ENCODE peak calls at places on chromosome 12, in eight cellular contexts. One of them, this sample, is unnamed.

GRCh38 chr12:114679942-114680341 is 4.0 kb downstream of the TBX3 start:
- DNase-seq in neural progenitor cell: no peak
- DNase-seq in endodermal cell: peak; percentile 59
- DNase-seq in esophagus squamous epithelium: no peak
- DNase-seq in Calu3: no peak
- DNase-seq in dorsolateral prefrontal cortex: no peak
- DNase-seq in right atrium auricular region: no peak
- DNase-seq in fibroblast of mammary gland: no peak
- DNase-seq in this sample: no peak

GRCh38 chr12:47222960-47223847 is 143.4 kb upstream of the AMIGO2 start:
- DNase-seq in right atrium auricular region: no peak
- DNase-seq in fibroblast of mammary gland: no peak
- DNase-seq in neural progenitor cell: peak; percentile 50
- DNase-seq in esophagus squamous epithelium: no peak
- DNase-seq in endodermal cell: peak; percentile 91
- DNase-seq in dorsolateral prefrontal cortex: no peak
- DNase-seq in Calu3: no peak
- DNase-seq in this sample: no peak

GRCh38 chr12:88623777-88624548 is 43.7 kb upstream of the KITLG start:
- DNase-seq in Calu3: no peak
- DNase-seq in esophagus squamous epithelium: no peak
- DNase-seq in dorsolateral prefrontal cortex: no peak
- DNase-seq in neural progenitor cell: peak; percentile 33
- DNase-seq in endodermal cell: no peak
- DNase-seq in fibroblast of mammary gland: peak; percentile 25
- DNase-seq in right atrium auricular region: no peak
- DNase-seq in this sample: no peak

GRCh38 chr12:122062832-122063690 is 15.5 kb upstream of the MLXIP start:
- DNase-seq in fibroblast of mammary gland: peak; percentile 75
- DNase-seq in Calu3: peak; percentile 65
- DNase-seq in dorsolateral prefrontal cortex: no peak
- DNase-seq in endodermal cell: peak; percentile 87
- DNase-seq in esophagus squamous epithelium: no peak
- DNase-seq in right atrium auricular region: no peak
- DNase-seq in neural progenitor cell: no peak
- DNase-seq in this sample: no peak

GRCh38 chr12:70365648-70366518 is at the start of gene KCNMB4:
- DNase-seq in fibroblast of mammary gland: no peak
- DNase-seq in dorsolateral prefrontal cortex: peak; percentile 87
- DNase-seq in esophagus squamous epithelium: peak; percentile 5
- DNase-seq in right atrium auricular region: no peak
- DNase-seq in neural progenitor cell: peak; percentile 95
- DNase-seq in Calu3: peak; percentile 93
- DNase-seq in endodermal cell: peak; percentile 99
- DNase-seq in this sample: peak; percentile 73

GRCh38 chr12:126069549-126070165 is 1004.4 kb downstream of the AACS start:
- DNase-seq in Calu3: peak; percentile 82
- DNase-seq in neural progenitor cell: peak; percentile 85
- DNase-seq in right atrium auricular region: no peak
- DNase-seq in dorsolateral prefrontal cortex: no peak
- DNase-seq in esophagus squamous epithelium: no peak
- DNase-seq in endodermal cell: peak; percentile 96
- DNase-seq in fibroblast of mammary gland: peak; percentile 58
- DNase-seq in this sample: peak; percentile 76

GRCh38 chr12:6295187-6295811 is 15.2 kb upstream of the PLEKHG6 start:
- DNase-seq in dorsolateral prefrontal cortex: no peak
- DNase-seq in esophagus squamous epithelium: no peak
- DNase-seq in Calu3: peak; percentile 89
- DNase-seq in fibroblast of mammary gland: peak; percentile 81
- DNase-seq in endodermal cell: no peak
- DNase-seq in right atrium auricular region: no peak
- DNase-seq in neural progenitor cell: no peak
- DNase-seq in this sample: no peak

GRCh38 chr12:65208957-65209654 is 39.7 kb downstream of the LEMD3 start:
- DNase-seq in Calu3: no peak
- DNase-seq in neural progenitor cell: no peak
- DNase-seq in esophagus squamous epithelium: no peak
- DNase-seq in dorsolateral prefrontal cortex: no peak
- DNase-seq in fibroblast of mammary gland: no peak
- DNase-seq in endodermal cell: no peak
- DNase-seq in right atrium auricular region: no peak
- DNase-seq in this sample: no peak

GRCh38 chr12:19026035-19026434 is 103.5 kb upstream of the PLEKHA5 start:
- DNase-seq in neural progenitor cell: no peak
- DNase-seq in fibroblast of mammary gland: no peak
- DNase-seq in Calu3: no peak
- DNase-seq in endodermal cell: no peak
- DNase-seq in dorsolateral prefrontal cortex: no peak
- DNase-seq in right atrium auricular region: no peak
- DNase-seq in esophagus squamous epithelium: no peak
- DNase-seq in this sample: no peak

GRCh38 chr12:98745578-98746391 is 100.7 kb downstream of the APAF1 start:
- DNase-seq in Calu3: peak; percentile 35
- DNase-seq in fibroblast of mammary gland: no peak
- DNase-seq in right atrium auricular region: no peak
- DNase-seq in dorsolateral prefrontal cortex: no peak
- DNase-seq in esophagus squamous epithelium: no peak
- DNase-seq in endodermal cell: peak; percentile 73
- DNase-seq in neural progenitor cell: peak; percentile 26
- DNase-seq in this sample: no peak

GRCh38 chr12:6200266-6201198 is at the start of gene CD9:
- DNase-seq in fibroblast of mammary gland: no peak
- DNase-seq in endodermal cell: peak; percentile 79
- DNase-seq in esophagus squamous epithelium: no peak
- DNase-seq in neural progenitor cell: peak; percentile 63
- DNase-seq in right atrium auricular region: no peak
- DNase-seq in Calu3: peak; percentile 78
- DNase-seq in dorsolateral prefrontal cortex: no peak
- DNase-seq in this sample: no peak

GRCh38 chr12:108307006-108307405 is 32.1 kb downstream of the CMKLR1 start:
- DNase-seq in esophagus squamous epithelium: no peak
- DNase-seq in right atrium auricular region: no peak
- DNase-seq in fibroblast of mammary gland: peak; percentile 67
- DNase-seq in endodermal cell: no peak
- DNase-seq in Calu3: no peak
- DNase-seq in dorsolateral prefrontal cortex: no peak
- DNase-seq in neural progenitor cell: no peak
- DNase-seq in this sample: no peak

GRCh38 chr12:95997911-95998510 is 1.9 kb upstream of the HAL start:
- DNase-seq in Calu3: no peak
- DNase-seq in neural progenitor cell: no peak
- DNase-seq in right atrium auricular region: no peak
- DNase-seq in dorsolateral prefrontal cortex: no peak
- DNase-seq in fibroblast of mammary gland: peak; percentile 2
- DNase-seq in esophagus squamous epithelium: no peak
- DNase-seq in endodermal cell: no peak
- DNase-seq in this sample: no peak

GRCh38 chr12:54141534-54142475 is 47.0 kb downstream of the SMUG1 start:
- DNase-seq in fibroblast of mammary gland: peak; percentile 82
- DNase-seq in esophagus squamous epithelium: no peak
- DNase-seq in Calu3: no peak
- DNase-seq in neural progenitor cell: no peak
- DNase-seq in right atrium auricular region: peak; percentile 67
- DNase-seq in dorsolateral prefrontal cortex: no peak
- DNase-seq in endodermal cell: no peak
- DNase-seq in this sample: no peak

GRCh38 chr12:54145844-54146243 is 42.9 kb downstream of the SMUG1 start:
- DNase-seq in right atrium auricular region: no peak
- DNase-seq in esophagus squamous epithelium: no peak
- DNase-seq in fibroblast of mammary gland: no peak
- DNase-seq in neural progenitor cell: no peak
- DNase-seq in Calu3: no peak
- DNase-seq in endodermal cell: no peak
- DNase-seq in dorsolateral prefrontal cortex: no peak
- DNase-seq in this sample: no peak

GRCh38 chr12:54144738-54145137 is 44.0 kb downstream of the SMUG1 start:
- DNase-seq in fibroblast of mammary gland: no peak
- DNase-seq in right atrium auricular region: no peak
- DNase-seq in dorsolateral prefrontal cortex: no peak
- DNase-seq in neural progenitor cell: no peak
- DNase-seq in esophagus squamous epithelium: no peak
- DNase-seq in endodermal cell: no peak
- DNase-seq in Calu3: no peak
- DNase-seq in this sample: no peak

GRCh38 chr12:54140958-54141388 is 47.8 kb downstream of the SMUG1 start:
- DNase-seq in esophagus squamous epithelium: no peak
- DNase-seq in dorsolateral prefrontal cortex: no peak
- DNase-seq in Calu3: no peak
- DNase-seq in endodermal cell: peak; percentile 83
- DNase-seq in fibroblast of mammary gland: peak; percentile 41
- DNase-seq in neural progenitor cell: peak; percentile 48
- DNase-seq in right atrium auricular region: no peak
- DNase-seq in this sample: no peak

DNA sequence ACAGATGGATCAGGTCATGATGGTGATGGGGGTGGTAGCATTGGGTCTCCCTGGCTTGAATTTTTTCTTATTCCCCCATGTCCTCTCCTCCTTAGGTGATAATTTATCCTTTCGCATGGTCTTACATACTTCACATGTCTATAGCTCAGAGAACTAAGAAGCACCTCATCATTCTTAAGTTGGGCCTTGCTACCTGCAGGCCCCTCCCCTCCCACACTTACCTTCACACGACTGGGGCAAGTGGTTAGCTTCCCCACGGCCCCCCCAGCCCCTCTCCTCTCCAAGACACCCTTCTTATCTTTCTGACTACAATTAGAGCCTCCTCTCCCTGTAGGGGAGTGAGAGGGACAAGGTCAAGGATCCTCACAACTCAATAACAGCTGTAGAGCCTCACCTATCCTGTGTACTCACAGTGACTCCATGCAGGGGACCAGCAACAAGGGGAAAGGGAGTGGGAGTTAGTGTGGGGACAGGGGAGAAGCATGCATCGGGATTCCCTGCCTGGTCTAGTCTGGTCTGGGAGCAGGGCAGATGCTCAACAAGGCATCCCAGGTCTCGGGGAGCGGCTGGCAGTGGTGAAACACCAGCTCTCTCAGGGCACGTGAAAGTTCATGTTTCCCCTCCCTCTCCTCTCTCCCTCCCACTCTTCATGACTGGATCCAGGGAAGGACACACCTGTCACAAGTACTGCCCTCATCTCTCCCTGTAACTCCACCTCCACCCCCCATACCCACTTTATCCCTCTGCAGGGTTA is 45.4 kb downstream of the SMUG1 start:
- DNase-seq in neural progenitor cell: no peak
- DNase-seq in right atrium auricular region: no peak
- DNase-seq in esophagus squamous epithelium: no peak
- DNase-seq in fibroblast of mammary gland: no peak
- DNase-seq in endodermal cell: no peak
- DNase-seq in Calu3: no peak
- DNase-seq in dorsolateral prefrontal cortex: no peak
- DNase-seq in this sample: no peak
- TF ChIP-seq CTCF in neural progenitor cell: no peak
- TF ChIP-seq CTCF in right atrium auricular region: no peak
- TF ChIP-seq CTCF in esophagus squamous epithelium: no peak
- TF ChIP-seq CTCF in fibroblast of mammary gland: no peak
- TF ChIP-seq CTCF in endodermal cell: no peak
- TF ChIP-seq CTCF in Calu3: no peak
- TF ChIP-seq CTCF in dorsolateral prefrontal cortex: no peak
- TF ChIP-seq CTCF in this sample: no peak

GRCh38 chr12:27244680-27245005 is 557 bp downstream of the STK38L start:
- DNase-seq in neural progenitor cell: no peak
- DNase-seq in Calu3: no peak
- DNase-seq in dorsolateral prefrontal cortex: no peak
- DNase-seq in fibroblast of mammary gland: peak; percentile 68
- DNase-seq in endodermal cell: no peak
- DNase-seq in right atrium auricular region: no peak
- DNase-seq in esophagus squamous epithelium: no peak
- DNase-seq in this sample: no peak
- TF ChIP-seq CTCF in neural progenitor cell: no peak
- TF ChIP-seq CTCF in Calu3: no peak
- TF ChIP-seq CTCF in dorsolateral prefrontal cortex: no peak
- TF ChIP-seq CTCF in fibroblast of mammary gland: no peak
- TF ChIP-seq CTCF in endodermal cell: no peak
- TF ChIP-seq CTCF in right atrium auricular region: no peak
- TF ChIP-seq CTCF in esophagus squamous epithelium: no peak
- TF ChIP-seq CTCF in this sample: peak; percentile 16

GRCh38 chr12:81141220-81141619 is 63.3 kb downstream of the ACSS3 start:
- DNase-seq in Calu3: no peak
- DNase-seq in dorsolateral prefrontal cortex: no peak
- DNase-seq in neural progenitor cell: peak; percentile 7
- DNase-seq in esophagus squamous epithelium: no peak
- DNase-seq in endodermal cell: no peak
- DNase-seq in right atrium auricular region: no peak
- DNase-seq in fibroblast of mammary gland: no peak
- DNase-seq in this sample: no peak

GRCh38 chr12:81143057-81143456 is 65.2 kb downstream of the ACSS3 start:
- DNase-seq in fibroblast of mammary gland: no peak
- DNase-seq in right atrium auricular region: no peak
- DNase-seq in Calu3: no peak
- DNase-seq in esophagus squamous epithelium: no peak
- DNase-seq in dorsolateral prefrontal cortex: no peak
- DNase-seq in endodermal cell: no peak
- DNase-seq in neural progenitor cell: no peak
- DNase-seq in this sample: no peak

GRCh38 chr12:81147286-81147919 is 69.5 kb downstream of the ACSS3 start:
- DNase-seq in right atrium auricular region: no peak
- DNase-seq in Calu3: no peak
- DNase-seq in fibroblast of mammary gland: no peak
- DNase-seq in dorsolateral prefrontal cortex: no peak
- DNase-seq in endodermal cell: no peak
- DNase-seq in esophagus squamous epithelium: no peak
- DNase-seq in neural progenitor cell: no peak
- DNase-seq in this sample: no peak

GRCh38 chr12:81146228-81147225 is 68.6 kb downstream of the ACSS3 start:
- DNase-seq in neural progenitor cell: no peak
- DNase-seq in Calu3: no peak
- DNase-seq in dorsolateral prefrontal cortex: no peak
- DNase-seq in right atrium auricular region: no peak
- DNase-seq in esophagus squamous epithelium: no peak
- DNase-seq in fibroblast of mammary gland: no peak
- DNase-seq in endodermal cell: no peak
- DNase-seq in this sample: no peak
- TF ChIP-seq CTCF in neural progenitor cell: no peak
- TF ChIP-seq CTCF in Calu3: no peak
- TF ChIP-seq CTCF in dorsolateral prefrontal cortex: no peak
- TF ChIP-seq CTCF in right atrium auricular region: no peak
- TF ChIP-seq CTCF in esophagus squamous epithelium: no peak
- TF ChIP-seq CTCF in fibroblast of mammary gland: no peak
- TF ChIP-seq CTCF in endodermal cell: no peak
- TF ChIP-seq CTCF in this sample: no peak

GRCh38 chr12:56571131-56571530 is 49.5 kb downstream of the RBMS2 start:
- DNase-seq in neural progenitor cell: peak; percentile 60
- DNase-seq in right atrium auricular region: no peak
- DNase-seq in dorsolateral prefrontal cortex: no peak
- DNase-seq in Calu3: no peak
- DNase-seq in fibroblast of mammary gland: no peak
- DNase-seq in endodermal cell: no peak
- DNase-seq in esophagus squamous epithelium: no peak
- DNase-seq in this sample: no peak
- TF ChIP-seq CTCF in neural progenitor cell: no peak
- TF ChIP-seq CTCF in right atrium auricular region: no peak
- TF ChIP-seq CTCF in dorsolateral prefrontal cortex: no peak
- TF ChIP-seq CTCF in Calu3: no peak
- TF ChIP-seq CTCF in fibroblast of mammary gland: no peak
- TF ChIP-seq CTCF in endodermal cell: no peak
- TF ChIP-seq CTCF in esophagus squamous epithelium: no peak
- TF ChIP-seq CTCF in this sample: no peak